ENCODE peak calls at places on chromosomes 5 and 9, in nine cellular contexts. One of them, this sample, is unnamed.

GRCh38 chr9:14271078-14271673 is 42.8 kb downstream of the NFIB start:
- DNase-seq in lower lobe of right lung: no peak
- DNase-seq in uterus: peak; percentile 91
- DNase-seq in mesothelial cell of epicardium: peak; percentile 60
- DNase-seq in foreskin fibroblast: peak; percentile 68
- DNase-seq in epithelial cell of esophagus: peak; percentile 55
- DNase-seq in GM13977: no peak
- DNase-seq in omental fat pad: no peak
- DNase-seq in ovary: peak; percentile 78
- DNase-seq in this sample: no peak

GRCh38 chr5:389197-389821 is 53.7 kb upstream of the EXOC3 start:
- DNase-seq in uterus: peak; percentile 2
- DNase-seq in omental fat pad: no peak
- DNase-seq in mesothelial cell of epicardium: no peak
- DNase-seq in foreskin fibroblast: no peak
- DNase-seq in lower lobe of right lung: no peak
- DNase-seq in ovary: no peak
- DNase-seq in GM13977: no peak
- DNase-seq in epithelial cell of esophagus: no peak
- DNase-seq in this sample: peak; percentile 64

GRCh38 chr5:89374144-89374784 is 491.3 kb upstream of the MEF2C start:
- DNase-seq in lower lobe of right lung: no peak
- DNase-seq in ovary: no peak
- DNase-seq in GM13977: no peak
- DNase-seq in epithelial cell of esophagus: no peak
- DNase-seq in mesothelial cell of epicardium: no peak
- DNase-seq in foreskin fibroblast: no peak
- DNase-seq in uterus: no peak
- DNase-seq in omental fat pad: no peak
- DNase-seq in this sample: no peak

GRCh38 chr5:6576861-6577501 is 55.9 kb downstream of the NSUN2 start:
- DNase-seq in mesothelial cell of epicardium: no peak
- DNase-seq in omental fat pad: no peak
- DNase-seq in foreskin fibroblast: peak; percentile 43
- DNase-seq in ovary: no peak
- DNase-seq in uterus: no peak
- DNase-seq in epithelial cell of esophagus: peak; percentile 67
- DNase-seq in GM13977: peak; percentile 73
- DNase-seq in lower lobe of right lung: no peak
- DNase-seq in this sample: peak; percentile 57

GRCh38 chr5:132074091-132074771 is 642 bp downstream of the CSF2 start:
- DNase-seq in uterus: no peak
- DNase-seq in mesothelial cell of epicardium: no peak
- DNase-seq in ovary: no peak
- DNase-seq in epithelial cell of esophagus: peak; percentile 64
- DNase-seq in GM13977: no peak
- DNase-seq in omental fat pad: no peak
- DNase-seq in lower lobe of right lung: peak; percentile 76
- DNase-seq in foreskin fibroblast: no peak
- DNase-seq in this sample: no peak

GRCh38 chr5:138905541-138905940 is 30.4 kb upstream of the LRRTM2 start:
- DNase-seq in lower lobe of right lung: no peak
- DNase-seq in GM13977: no peak
- DNase-seq in ovary: no peak
- DNase-seq in epithelial cell of esophagus: peak; percentile 78
- DNase-seq in uterus: no peak
- DNase-seq in mesothelial cell of epicardium: no peak
- DNase-seq in foreskin fibroblast: peak; percentile 39
- DNase-seq in omental fat pad: no peak
- DNase-seq in this sample: no peak

GRCh38 chr5:174098694-174099093 is 53.2 kb downstream of the NSG2 start:
- DNase-seq in epithelial cell of esophagus: no peak
- DNase-seq in uterus: no peak
- DNase-seq in GM13977: no peak
- DNase-seq in foreskin fibroblast: no peak
- DNase-seq in ovary: no peak
- DNase-seq in omental fat pad: no peak
- DNase-seq in mesothelial cell of epicardium: no peak
- DNase-seq in lower lobe of right lung: no peak
- DNase-seq in this sample: no peak

GRCh38 chr5:15260347-15261278 is 239.4 kb upstream of the FBXL7 start:
- DNase-seq in ovary: no peak
- DNase-seq in epithelial cell of esophagus: no peak
- DNase-seq in mesothelial cell of epicardium: no peak
- DNase-seq in GM13977: no peak
- DNase-seq in foreskin fibroblast: peak; percentile 24
- DNase-seq in omental fat pad: no peak
- DNase-seq in uterus: no peak
- DNase-seq in lower lobe of right lung: no peak
- DNase-seq in this sample: no peak

GRCh38 chr9:121783523-121784507 is 132.4 kb downstream of the DAB2IP start:
- DNase-seq in ovary: peak; percentile 41
- DNase-seq in lower lobe of right lung: peak; percentile 36
- DNase-seq in uterus: peak; percentile 18
- DNase-seq in foreskin fibroblast: no peak
- DNase-seq in epithelial cell of esophagus: no peak
- DNase-seq in GM13977: no peak
- DNase-seq in mesothelial cell of epicardium: peak; percentile 14
- DNase-seq in omental fat pad: no peak
- DNase-seq in this sample: peak; percentile 81

GRCh38 chr9:121785673-121786542 is 134.5 kb downstream of the DAB2IP start:
- DNase-seq in mesothelial cell of epicardium: no peak
- DNase-seq in lower lobe of right lung: no peak
- DNase-seq in omental fat pad: no peak
- DNase-seq in GM13977: no peak
- DNase-seq in epithelial cell of esophagus: no peak
- DNase-seq in uterus: peak; percentile 13
- DNase-seq in foreskin fibroblast: no peak
- DNase-seq in ovary: no peak
- DNase-seq in this sample: peak; percentile 77

GRCh38 chr9:121786543-121786948 is 135.1 kb downstream of the DAB2IP start:
- DNase-seq in omental fat pad: no peak
- DNase-seq in uterus: no peak
- DNase-seq in foreskin fibroblast: no peak
- DNase-seq in mesothelial cell of epicardium: no peak
- DNase-seq in ovary: no peak
- DNase-seq in epithelial cell of esophagus: no peak
- DNase-seq in GM13977: no peak
- DNase-seq in lower lobe of right lung: no peak
- DNase-seq in this sample: peak; percentile 62

GRCh38 chr9:121783126-121783522 is 131.7 kb downstream of the DAB2IP start:
- DNase-seq in GM13977: no peak
- DNase-seq in lower lobe of right lung: no peak
- DNase-seq in foreskin fibroblast: no peak
- DNase-seq in uterus: no peak
- DNase-seq in omental fat pad: no peak
- DNase-seq in epithelial cell of esophagus: no peak
- DNase-seq in ovary: no peak
- DNase-seq in mesothelial cell of epicardium: no peak
- DNase-seq in this sample: peak; percentile 38

DNA sequence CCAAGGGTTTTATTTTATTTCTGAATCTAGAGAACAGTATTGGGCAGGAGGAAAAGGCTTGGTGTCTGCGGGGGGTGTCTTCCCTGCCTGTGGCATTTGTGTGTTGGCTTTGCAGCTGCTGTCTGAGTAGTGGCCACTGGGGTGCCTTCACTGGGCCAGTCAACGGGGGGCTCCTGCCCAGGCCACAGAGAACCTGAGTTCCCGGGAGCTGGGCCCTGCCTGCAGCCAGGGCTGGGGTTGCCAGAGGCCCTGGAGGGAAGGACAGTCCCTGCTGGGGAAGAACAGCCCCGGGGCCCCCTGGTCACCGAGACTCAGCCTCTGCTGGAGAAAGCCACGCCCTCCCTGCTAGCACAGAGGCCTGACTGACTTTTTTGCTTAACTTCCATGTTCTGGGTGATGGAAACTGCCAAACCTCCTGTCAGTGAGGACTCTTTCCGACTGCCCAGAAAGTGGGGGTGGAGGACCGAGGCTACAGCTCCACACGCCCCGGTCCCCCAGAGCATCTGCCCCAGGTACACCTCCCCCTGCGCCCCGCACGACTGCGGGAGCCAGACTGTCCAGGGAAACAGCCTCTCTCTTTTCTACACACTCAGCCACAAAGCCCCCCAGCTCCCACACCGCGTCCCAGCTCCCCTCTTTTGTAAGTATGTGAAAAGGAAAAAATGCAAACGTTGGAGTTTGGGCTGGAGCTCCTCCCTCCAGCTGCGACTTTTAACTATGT is 133.4 kb downstream of the DAB2IP start:
- DNase-seq in ovary: no peak
- DNase-seq in lower lobe of right lung: peak; percentile 37
- DNase-seq in mesothelial cell of epicardium: peak; percentile 16
- DNase-seq in epithelial cell of esophagus: no peak
- DNase-seq in omental fat pad: no peak
- DNase-seq in GM13977: no peak
- DNase-seq in uterus: peak; percentile 17
- DNase-seq in foreskin fibroblast: no peak
- DNase-seq in this sample: peak; percentile 80
- TF ChIP-seq CTCF in ovary: no peak
- TF ChIP-seq CTCF in lower lobe of right lung: no peak
- TF ChIP-seq CTCF in mesothelial cell of epicardium: no peak
- TF ChIP-seq CTCF in epithelial cell of esophagus: no peak
- TF ChIP-seq CTCF in omental fat pad: no peak
- TF ChIP-seq CTCF in GM13977: no peak
- TF ChIP-seq CTCF in uterus: no peak
- TF ChIP-seq CTCF in foreskin fibroblast: no peak
- TF ChIP-seq CTCF in this sample: peak; percentile 17

GRCh38 chr9:85137606-85138150 is 468.1 kb downstream of the NTRK2 start:
- DNase-seq in ovary: no peak
- DNase-seq in mesothelial cell of epicardium: no peak
- DNase-seq in GM13977: no peak
- DNase-seq in epithelial cell of esophagus: peak; percentile 9
- DNase-seq in foreskin fibroblast: no peak
- DNase-seq in uterus: no peak
- DNase-seq in lower lobe of right lung: no peak
- DNase-seq in omental fat pad: no peak
- DNase-seq in this sample: no peak

GRCh38 chr9:85147046-85147640 is 477.6 kb downstream of the NTRK2 start:
- DNase-seq in GM13977: no peak
- DNase-seq in mesothelial cell of epicardium: no peak
- DNase-seq in omental fat pad: no peak
- DNase-seq in epithelial cell of esophagus: no peak
- DNase-seq in ovary: no peak
- DNase-seq in uterus: no peak
- DNase-seq in lower lobe of right lung: no peak
- DNase-seq in foreskin fibroblast: no peak
- DNase-seq in this sample: no peak

GRCh38 chr9:85136978-85137377 is 467.4 kb downstream of the NTRK2 start:
- DNase-seq in uterus: no peak
- DNase-seq in omental fat pad: no peak
- DNase-seq in GM13977: no peak
- DNase-seq in epithelial cell of esophagus: no peak
- DNase-seq in foreskin fibroblast: no peak
- DNase-seq in mesothelial cell of epicardium: no peak
- DNase-seq in lower lobe of right lung: no peak
- DNase-seq in ovary: no peak
- DNase-seq in this sample: no peak

DNA sequence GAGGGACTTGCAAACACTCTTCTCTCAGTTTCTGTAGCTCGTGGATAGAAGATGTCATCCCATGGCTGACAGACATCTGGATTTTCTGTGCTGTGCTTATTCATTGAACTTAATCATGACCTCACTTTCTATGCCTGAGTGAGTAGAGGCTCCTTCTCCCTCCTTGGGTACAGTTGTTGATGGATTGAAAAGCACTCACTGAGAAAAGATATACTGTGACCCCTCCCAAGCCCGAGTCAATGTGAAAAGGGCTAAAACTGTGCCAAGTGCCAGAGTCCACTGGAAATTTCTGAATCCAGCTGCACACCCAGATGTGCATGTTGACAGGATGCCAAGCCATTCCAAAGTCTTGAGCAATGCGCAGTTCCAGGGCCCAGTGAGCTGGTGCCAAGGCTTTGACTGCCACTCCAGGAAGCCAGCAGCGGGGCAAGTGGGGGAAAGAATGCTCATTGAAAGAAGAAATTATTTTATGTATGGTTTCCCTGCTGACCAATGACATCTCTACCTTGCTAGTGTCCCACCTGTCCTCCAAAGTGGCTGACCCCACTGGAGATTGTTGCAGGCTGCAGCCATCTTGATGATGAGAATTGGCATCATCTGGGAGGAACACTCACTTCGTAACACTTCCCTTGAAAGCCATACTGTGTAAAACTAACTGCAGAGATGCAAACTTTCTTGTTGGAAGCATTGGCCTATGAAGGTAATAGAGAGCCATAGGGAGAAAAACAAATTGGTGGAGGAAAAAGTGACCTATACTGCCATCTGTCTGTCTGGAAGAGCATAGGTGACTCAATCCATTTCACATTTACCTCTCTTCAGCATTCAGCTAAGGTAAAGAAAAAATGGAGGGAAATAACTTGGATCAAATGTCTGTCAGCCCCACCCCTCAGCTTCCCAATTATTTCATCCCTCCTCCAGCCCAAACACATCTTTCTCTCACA is 473.2 kb downstream of the NTRK2 start:
- DNase-seq in lower lobe of right lung: peak; percentile 43
- DNase-seq in uterus: no peak
- DNase-seq in ovary: no peak
- DNase-seq in omental fat pad: no peak
- DNase-seq in foreskin fibroblast: no peak
- DNase-seq in epithelial cell of esophagus: peak; percentile 65
- DNase-seq in mesothelial cell of epicardium: no peak
- DNase-seq in GM13977: peak; percentile 35
- DNase-seq in this sample: no peak
- TF ChIP-seq CTCF in lower lobe of right lung: peak; percentile 42
- TF ChIP-seq CTCF in uterus: no peak
- TF ChIP-seq CTCF in ovary: no peak
- TF ChIP-seq CTCF in omental fat pad: no peak
- TF ChIP-seq CTCF in foreskin fibroblast: peak; percentile 41
- TF ChIP-seq CTCF in epithelial cell of esophagus: peak; percentile 74
- TF ChIP-seq CTCF in mesothelial cell of epicardium: peak; percentile 53
- TF ChIP-seq CTCF in GM13977: peak; percentile 74
- TF ChIP-seq CTCF in this sample: peak; percentile 75

GRCh38 chr9:17802249-17802857 is 223.5 kb downstream of the SH3GL2 start:
- DNase-seq in foreskin fibroblast: no peak
- DNase-seq in ovary: no peak
- DNase-seq in omental fat pad: no peak
- DNase-seq in lower lobe of right lung: no peak
- DNase-seq in mesothelial cell of epicardium: no peak
- DNase-seq in epithelial cell of esophagus: peak; percentile 24
- DNase-seq in GM13977: no peak
- DNase-seq in uterus: no peak
- DNase-seq in this sample: no peak
- TF ChIP-seq CTCF in foreskin fibroblast: peak; percentile 48
- TF ChIP-seq CTCF in ovary: no peak
- TF ChIP-seq CTCF in omental fat pad: no peak
- TF ChIP-seq CTCF in lower lobe of right lung: peak; percentile 29
- TF ChIP-seq CTCF in mesothelial cell of epicardium: peak; percentile 63
- TF ChIP-seq CTCF in epithelial cell of esophagus: peak; percentile 54
- TF ChIP-seq CTCF in GM13977: peak; percentile 57
- TF ChIP-seq CTCF in uterus: peak; percentile 39
- TF ChIP-seq CTCF in this sample: peak; percentile 62

GRCh38 chr5:57181151-57181550 is 7.3 kb downstream of the GPBP1 start:
- DNase-seq in lower lobe of right lung: no peak
- DNase-seq in GM13977: no peak
- DNase-seq in uterus: no peak
- DNase-seq in ovary: no peak
- DNase-seq in foreskin fibroblast: no peak
- DNase-seq in epithelial cell of esophagus: no peak
- DNase-seq in omental fat pad: no peak
- DNase-seq in mesothelial cell of epicardium: no peak
- DNase-seq in this sample: no peak

GRCh38 chr5:57186194-57186593 is 12.3 kb downstream of the GPBP1 start:
- DNase-seq in uterus: no peak
- DNase-seq in GM13977: no peak
- DNase-seq in mesothelial cell of epicardium: no peak
- DNase-seq in ovary: no peak
- DNase-seq in epithelial cell of esophagus: no peak
- DNase-seq in lower lobe of right lung: no peak
- DNase-seq in foreskin fibroblast: no peak
- DNase-seq in omental fat pad: no peak
- DNase-seq in this sample: no peak

GRCh38 chr5:57185301-57185700 is 11.4 kb downstream of the GPBP1 start:
- DNase-seq in mesothelial cell of epicardium: no peak
- DNase-seq in epithelial cell of esophagus: no peak
- DNase-seq in foreskin fibroblast: no peak
- DNase-seq in ovary: no peak
- DNase-seq in lower lobe of right lung: no peak
- DNase-seq in uterus: no peak
- DNase-seq in GM13977: no peak
- DNase-seq in omental fat pad: no peak
- DNase-seq in this sample: no peak

GRCh38 chr5:57179262-57179960 is 5.6 kb downstream of the GPBP1 start:
- DNase-seq in uterus: no peak
- DNase-seq in GM13977: no peak
- DNase-seq in epithelial cell of esophagus: no peak
- DNase-seq in omental fat pad: no peak
- DNase-seq in foreskin fibroblast: no peak
- DNase-seq in lower lobe of right lung: no peak
- DNase-seq in ovary: no peak
- DNase-seq in mesothelial cell of epicardium: no peak
- DNase-seq in this sample: no peak

GRCh38 chr5:57184322-57184721 is 10.5 kb downstream of the GPBP1 start:
- DNase-seq in GM13977: no peak
- DNase-seq in omental fat pad: no peak
- DNase-seq in ovary: no peak
- DNase-seq in epithelial cell of esophagus: peak; percentile 37
- DNase-seq in lower lobe of right lung: no peak
- DNase-seq in mesothelial cell of epicardium: no peak
- DNase-seq in foreskin fibroblast: no peak
- DNase-seq in uterus: no peak
- DNase-seq in this sample: no peak
- TF ChIP-seq CTCF in GM13977: no peak
- TF ChIP-seq CTCF in omental fat pad: no peak
- TF ChIP-seq CTCF in ovary: no peak
- TF ChIP-seq CTCF in epithelial cell of esophagus: peak; percentile 34
- TF ChIP-seq CTCF in lower lobe of right lung: no peak
- TF ChIP-seq CTCF in mesothelial cell of epicardium: no peak
- TF ChIP-seq CTCF in foreskin fibroblast: no peak
- TF ChIP-seq CTCF in uterus: no peak
- TF ChIP-seq CTCF in this sample: no peak